ENCODE peak calls at places on chromosome 5, in eight cellular contexts. Z, M, W, X, Y, I, H and J are unnamed samples.

GRCh38 chr5:74127377-74128338 is 501.7 kb downstream of the ARHGEF28 start:
- DNase-seq in Z (no peak), M (no peak), W (no peak), X (no peak), Y (no peak), I (no peak), H (no peak), J (no peak)

GRCh38 chr5:135069016-135069770 is 35.2 kb upstream of the PITX1 start:
- DNase-seq in Z (no peak), M (no peak), W (no peak), X (no peak), Y (no peak), I (no peak), H (no peak), J (no peak)

GRCh38 chr5:168425997-168426863 is 60.0 kb upstream of the RARS1 start:
- DNase-seq in Z (no peak), M (no peak), W (no peak), X (no peak), Y (no peak), I (no peak), H (no peak), J (no peak)

GRCh38 chr5:149756354-149756753 is 26.2 kb downstream of the PPARGC1B start:
- DNase-seq in Z (no peak), M (no peak), W (no peak), X (no peak), Y (no peak), I (no peak), H (no peak), J (no peak)

GRCh38 chr5:153831976-153832375 is 206.7 kb downstream of the FAM114A2 start:
- DNase-seq in Z (no peak), M (no peak), W (no peak), X (peak; percentile 58), Y (no peak), I (no peak), H (no peak), J (peak; percentile 22)

GRCh38 chr5:146475906-146476305 is 28.8 kb downstream of the TCERG1 start:
- DNase-seq in Z (no peak), M (no peak), W (no peak), X (no peak), Y (no peak), I (no peak), H (no peak), J (no peak)

GRCh38 chr5:178320281-178320855 is 87.8 kb upstream of the PHYKPL start:
- DNase-seq in Z (no peak), M (no peak), W (no peak), X (no peak), Y (peak; percentile 44), I (no peak), H (no peak), J (no peak)

GRCh38 chr5:117623042-117623815 is 1048.6 kb upstream of the SEMA6A start:
- DNase-seq in Z (no peak), M (no peak), W (no peak), X (no peak), Y (no peak), I (no peak), H (no peak), J (no peak)

GRCh38 chr5:106019271-106019670 is 1651.5 kb downstream of the EFNA5 start:
- DNase-seq in Z (no peak), M (no peak), W (no peak), X (peak; percentile 19), Y (no peak), I (no peak), H (no peak), J (no peak)

GRCh38 chr5:177447611-177448243 is 1.1 kb downstream of the PRR7 start:
- DNase-seq in Z (no peak), M (peak; percentile 54), W (peak; percentile 60), X (peak; percentile 80), Y (no peak), I (peak; percentile 23), H (peak; percentile 52), J (no peak)

GRCh38 chr5:76402251-76402879 is 720 bp upstream of the IQGAP2 start:
- DNase-seq in Z (no peak), M (peak; percentile 64), W (peak; percentile 27), X (no peak), Y (peak; percentile 80), I (peak; percentile 78), H (peak; percentile 12), J (peak; percentile 85)

GRCh38 chr5:158492850-158493249 is 606.9 kb downstream of the EBF1 start:
- DNase-seq in Z (no peak), M (no peak), W (no peak), X (peak; percentile 75), Y (no peak), I (no peak), H (no peak), J (no peak)

GRCh38 chr5:137316346-137316736 is 182.8 kb downstream of the SPOCK1 start:
- DNase-seq in Z (no peak), M (no peak), W (no peak), X (peak; percentile 62), Y (no peak), I (no peak), H (no peak), J (no peak)

GRCh38 chr5:118441034-118441433 is 547.3 kb downstream of the DTWD2 start:
- DNase-seq in Z (no peak), M (no peak), W (no peak), X (no peak), Y (no peak), I (no peak), H (no peak), J (no peak)

GRCh38 chr5:160506006-160507004 is 84.7 kb downstream of the PTTG1 start:
- DNase-seq in Z (no peak), M (no peak), W (peak; percentile 20), X (peak; percentile 32), Y (peak; percentile 53), I (peak; percentile 69), H (no peak), J (peak; percentile 57)

GRCh38 chr5:55960779-55961178 is 34.0 kb downstream of the IL6ST start:
- DNase-seq in Z (no peak), M (no peak), W (no peak), X (no peak), Y (peak; percentile 52), I (no peak), H (no peak), J (no peak)

GRCh38 chr5:181138258-181138657 is 7.3 kb upstream of the OR2V1 start:
- DNase-seq in Z (no peak), M (no peak), W (no peak), X (no peak), Y (no peak), I (no peak), H (no peak), J (no peak)

GRCh38 chr5:116476903-116477537 is 97.6 kb downstream of the SEMA6A start:
- DNase-seq in Z (no peak), M (no peak), W (no peak), X (peak; percentile 25), Y (no peak), I (no peak), H (no peak), J (no peak)

GRCh38 chr5:170496629-170497028 is 7.2 kb upstream of the KCNIP1 start:
- DNase-seq in Z (no peak), M (no peak), W (no peak), X (no peak), Y (no peak), I (no peak), H (no peak), J (no peak)

GRCh38 chr5:15191012-15191411 is 309.0 kb upstream of the FBXL7 start:
- DNase-seq in Z (no peak), M (no peak), W (no peak), X (no peak), Y (no peak), I (no peak), H (no peak), J (no peak)
- TF ChIP-seq CTCF in Z (no peak), M (no peak), W (peak; percentile 40), X (no peak), Y (no peak), I (no peak), H (no peak), J (no peak)

DNA sequence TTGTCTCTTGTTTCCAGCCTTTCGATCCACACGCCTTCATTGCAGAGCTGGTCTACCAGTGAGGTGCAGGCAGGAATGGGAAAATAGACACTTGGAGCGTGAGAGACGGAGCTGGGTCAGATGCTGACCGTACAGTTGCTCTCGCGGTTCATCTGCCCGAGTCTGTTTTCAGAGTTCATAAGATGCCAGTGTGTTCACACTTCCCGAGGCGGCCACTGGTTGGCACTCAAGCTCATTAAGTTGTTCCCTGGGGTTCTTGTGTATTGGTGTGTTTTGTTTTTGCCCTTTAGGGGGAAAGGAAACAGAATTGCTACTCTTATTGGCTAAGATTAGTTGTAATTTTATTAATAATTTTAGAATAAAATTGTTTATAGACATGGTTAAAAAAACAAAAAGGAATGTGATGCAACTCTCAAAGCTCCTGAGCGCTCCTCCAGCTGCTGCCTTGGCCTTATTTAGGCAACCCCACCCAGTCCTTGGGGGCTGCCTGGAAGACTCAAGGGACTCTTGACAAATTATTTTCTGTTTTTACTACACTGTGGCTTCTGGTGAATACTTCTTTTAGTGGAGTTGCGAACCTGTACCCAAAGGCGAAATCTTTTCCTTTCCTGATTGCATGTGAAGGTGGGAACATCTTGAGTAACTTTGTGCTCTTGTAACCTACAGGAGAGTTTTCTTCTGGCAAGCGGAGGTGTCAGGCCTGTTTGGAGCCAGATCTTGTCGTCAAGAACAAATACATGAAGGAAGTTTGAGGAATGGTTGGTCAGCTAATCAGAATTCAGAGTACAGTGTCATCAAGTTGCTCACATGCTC is 146.1 kb downstream of the MAST4 start:
- DNase-seq in Z (no peak), M (peak; percentile 31), W (peak; percentile 37), X (no peak), Y (peak; percentile 55), I (no peak), H (no peak), J (no peak)
- TF ChIP-seq CTCF in Z (peak; percentile 18), M (no peak), W (peak; percentile 58), X (peak; percentile 12), Y (peak; percentile 27), I (no peak), H (peak; percentile 34), J (no peak)

GRCh38 chr5:157292599-157292998 is 26.7 kb downstream of the CYFIP2 start:
- DNase-seq in Z (no peak), M (no peak), W (no peak), X (peak; percentile 55), Y (no peak), I (no peak), H (no peak), J (no peak)
- TF ChIP-seq CTCF in Z (no peak), M (no peak), W (no peak), X (no peak), Y (no peak), I (no peak), H (no peak), J (no peak)

GRCh38 chr5:101943784-101944183 is 352.3 kb downstream of the SLCO4C1 start:
- DNase-seq in Z (no peak), M (no peak), W (no peak), X (no peak), Y (no peak), I (no peak), H (no peak), J (no peak)

GRCh38 chr5:101937041-101937440 is 359.0 kb downstream of the SLCO4C1 start:
- DNase-seq in Z (no peak), M (no peak), W (no peak), X (no peak), Y (no peak), I (no peak), H (no peak), J (no peak)

DNA sequence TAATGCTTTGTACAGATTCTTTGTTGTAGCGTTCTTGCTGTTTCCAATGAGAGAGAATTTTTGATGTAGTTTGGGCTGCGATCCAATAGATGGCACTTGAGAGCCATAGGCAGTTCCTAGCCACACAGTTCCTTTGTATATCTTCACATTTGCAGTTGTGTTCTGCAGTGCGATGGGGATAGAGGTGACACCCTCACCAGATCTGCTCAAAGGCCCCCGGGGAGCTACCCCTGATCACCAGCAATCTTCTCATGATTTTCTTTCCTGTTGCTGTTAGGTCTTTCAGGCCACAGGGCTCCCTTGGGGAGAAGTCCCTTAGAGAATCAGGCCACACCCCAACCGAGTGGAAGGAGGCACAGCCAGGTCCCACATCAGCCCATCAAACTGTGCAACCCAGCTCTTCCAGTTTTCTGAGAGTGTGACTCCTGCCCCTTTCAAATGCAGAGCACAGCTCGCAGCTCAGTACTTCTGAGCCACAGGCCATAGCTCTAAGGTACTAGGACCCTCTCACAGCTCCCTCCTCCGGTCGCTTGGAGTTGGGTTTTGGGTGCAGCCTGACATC is 353.7 kb downstream of the SLCO4C1 start:
- DNase-seq in Z (no peak), M (no peak), W (no peak), X (peak; percentile 1), Y (no peak), I (no peak), H (no peak), J (no peak)
- TF ChIP-seq CTCF in Z (no peak), M (no peak), W (peak; percentile 36), X (peak; percentile 14), Y (peak; percentile 42), I (no peak), H (peak; percentile 79), J (peak; percentile 36)